ENCODE peak calls at places on chromosomes 12 and 14, in seven cellular contexts. J is gastrocnemius medialis, E is endothelial cell of umbilical vein, U is tibial artery, P is A549, R is uterus, N is hepatocyte. S is an unnamed sample.
A peak's percentile ranks its signal among the peaks of the same experiment; 100 is the strongest.

GRCh38 chr12:27969901-27970390 is 2.6 kb downstream of the PTHLH start:
- DNase-seq in J (no peak), E (peak; percentile 66), U (peak; percentile 76), P (peak; percentile 47), R (peak; percentile 40), N (peak; percentile 76), S (peak; percentile 70)

GRCh38 chr14:106209745-106210144 is 683.4 kb downstream of the TMEM121 start:
- DNase-seq in J (no peak), E (no peak), U (no peak), P (no peak), R (no peak), N (no peak), S (no peak)

GRCh38 chr14:98120831-98121464 is 1151.0 kb downstream of the BCL11B start:
- DNase-seq in J (no peak), E (no peak), U (no peak), P (no peak), R (no peak), N (no peak), S (no peak)

GRCh38 chr12:131219173-131220006 is 265.7 kb downstream of the ADGRD1 start:
- DNase-seq in J (no peak), E (no peak), U (peak; percentile 47), P (no peak), R (no peak), N (no peak), S (no peak)

GRCh38 chr12:23222801-23223200 is 597.8 kb downstream of the ETNK1 start:
- DNase-seq in J (no peak), E (no peak), U (no peak), P (no peak), R (no peak), N (no peak), S (no peak)

GRCh38 chr14:38868415-38869290 is 234.4 kb downstream of the SEC23A start:
- DNase-seq in J (no peak), E (peak; percentile 34), U (no peak), P (no peak), R (no peak), N (peak; percentile 44), S (no peak)

GRCh38 chr12:170361-171225 is 43.4 kb downstream of the SLC6A12 start:
- DNase-seq in J (no peak), E (no peak), U (no peak), P (no peak), R (no peak), N (no peak), S (no peak)

GRCh38 chr14:55446833-55447232 is 6.4 kb upstream of the TBPL2 start:
- DNase-seq in J (no peak), E (peak; percentile 55), U (no peak), P (no peak), R (no peak), N (peak; percentile 44), S (no peak)

GRCh38 chr14:21494902-21495762 is 16.0 kb downstream of the METTL3 start:
- DNase-seq in J (no peak), E (no peak), U (no peak), P (no peak), R (no peak), N (no peak), S (no peak)

GRCh38 chr14:75282166-75282547 is 3.5 kb downstream of the FOS start:
- DNase-seq in J (no peak), E (no peak), U (no peak), P (no peak), R (no peak), N (peak; percentile 58), S (no peak)

GRCh38 chr14:63949696-63950095 is 96.9 kb downstream of the SYNE2 start:
- DNase-seq in J (no peak), E (no peak), U (no peak), P (no peak), R (no peak), N (no peak), S (no peak)

GRCh38 chr14:92625213-92625612 is 111.6 kb downstream of the RIN3 start:
- DNase-seq in J (no peak), E (no peak), U (no peak), P (peak; percentile 64), R (no peak), N (no peak), S (no peak)

GRCh38 chr12:905273-906076 is 44.0 kb downstream of the RAD52 start:
- DNase-seq in J (no peak), E (no peak), U (no peak), P (no peak), R (no peak), N (no peak), S (no peak)

DNA sequence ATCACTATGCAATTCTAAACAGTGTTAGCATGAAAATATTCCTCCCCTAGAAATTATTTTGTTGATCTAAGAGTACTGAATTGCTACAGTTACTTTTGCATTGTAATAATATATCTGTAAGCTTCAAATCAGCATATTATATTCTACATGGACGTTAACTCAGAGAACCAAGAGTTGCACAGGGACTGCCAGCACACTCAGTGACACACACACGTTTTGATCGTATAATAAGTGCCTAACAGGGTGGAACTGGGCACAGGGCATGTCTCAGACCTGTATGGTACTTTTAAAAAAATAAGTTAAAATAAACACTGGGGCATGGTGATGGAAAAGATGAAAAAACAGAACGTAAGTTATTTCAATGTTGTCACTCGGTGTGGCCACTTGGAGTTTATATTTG is 451.6 kb downstream of the RGS6 start:
- DNase-seq in J (no peak), E (no peak), U (no peak), P (no peak), R (no peak), N (no peak), S (no peak)
- H3K4me3 ChIP-seq in J (no peak overlapping the region), E (no peak overlapping the region), U (no peak overlapping the region), P (no peak overlapping the region), R (no peak overlapping the region), N (no peak overlapping the region), S (no peak overlapping the region)

GRCh38 chr14:60650382-60650961 is 1.2 kb upstream of the SIX1 start:
- DNase-seq in J (peak; percentile 65), E (no peak), U (no peak), P (no peak), R (no peak), N (no peak), S (no peak)
- H3K4me1 ChIP-seq in J (peaks cover 25% of the 10 kb centered on the region), E (peaks cover 25% of the 10 kb centered on the region), U (no peaks in the 10 kb centered on the region), P (peaks cover 18% of the 10 kb centered on the region), R (no peaks in the 10 kb centered on the region), N (peaks cover 6% of the 10 kb centered on the region), S (peaks cover 17% of the 10 kb centered on the region)

GRCh38 chr12:107844312-107844921 is 69.9 kb downstream of the ASCL4 start:
- DNase-seq in J (no peak), E (no peak), U (no peak), P (no peak), R (no peak), N (peak; percentile 29), S (no peak)
- H3K4me3 ChIP-seq in J (peak overlapping the region; percentile 10), E (no peak overlapping the region), U (peak overlapping the region; percentile 37), P (no peak overlapping the region), R (no peak overlapping the region), N (peak overlapping the region; percentile 33), S (no peak overlapping the region)

GRCh38 chr12:54360717-54361456 is 3.4 kb downstream of the GPR84 start:
- DNase-seq in J (no peak), E (peak; percentile 81), U (peak; percentile 81), P (peak; percentile 78), R (peak; percentile 83), N (peak; percentile 89), S (peak; percentile 75)

GRCh38 chr12:54359762-54360351 is 4.4 kb downstream of the GPR84 start:
- DNase-seq in J (no peak), E (no peak), U (no peak), P (no peak), R (no peak), N (no peak), S (no peak)

GRCh38 chr12:54357802-54358619 is 6.3 kb downstream of the GPR84 start:
- DNase-seq in J (no peak), E (peak; percentile 47), U (no peak), P (no peak), R (no peak), N (no peak), S (no peak)

GRCh38 chr12:54358620-54358944 is 5.7 kb downstream of the GPR84 start:
- DNase-seq in J (no peak), E (no peak), U (no peak), P (no peak), R (no peak), N (no peak), S (no peak)

GRCh38 chr12:54358945-54359761 is 5.1 kb downstream of the GPR84 start:
- DNase-seq in J (peak; percentile 98), E (peak; percentile 99), U (peak; percentile 98), P (peak; percentile 99), R (peak; percentile 97), N (peak; percentile 98), S (peak; percentile 98)
- H3K4me1 ChIP-seq in J (peaks cover 18% of the 10 kb centered on the region), E (peaks cover 27% of the 10 kb centered on the region), U (no peaks in the 10 kb centered on the region), P (peaks cover 28% of the 10 kb centered on the region), R (no peaks in the 10 kb centered on the region), N (peaks cover 28% of the 10 kb centered on the region), S (peaks cover 31% of the 10 kb centered on the region)

DNA sequence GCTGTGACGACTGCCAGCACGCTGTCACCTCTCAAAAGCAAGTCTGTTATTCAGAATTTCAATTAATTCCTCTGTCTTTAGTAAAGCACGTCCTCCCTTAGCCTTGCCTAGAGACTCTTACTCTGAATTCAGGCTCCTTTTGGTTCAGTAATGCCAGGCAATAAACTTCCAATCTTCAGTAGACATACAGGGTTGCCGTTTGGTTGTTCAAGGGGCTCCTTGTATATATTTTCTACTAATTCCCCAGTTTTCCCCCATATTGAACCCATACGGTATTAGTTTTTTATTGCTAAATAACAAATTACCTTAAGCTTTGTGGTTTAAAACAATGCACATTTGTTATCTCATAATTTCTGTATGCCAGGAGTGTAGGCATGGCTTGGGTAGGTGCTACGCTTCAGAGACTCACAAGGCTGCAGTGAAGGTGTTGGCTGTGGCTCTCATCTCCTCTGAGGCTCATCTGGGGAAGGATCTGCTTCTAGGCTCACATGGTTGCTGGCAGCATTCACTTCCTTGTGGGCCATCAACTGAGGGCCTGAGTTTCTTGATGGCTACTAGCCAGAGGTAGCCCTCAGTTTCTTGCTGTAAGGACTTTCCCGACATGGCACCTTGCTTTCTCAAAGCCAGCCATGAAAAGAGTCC is 7.3 kb upstream of the CLECL1 start:
- DNase-seq in J (no peak), E (no peak), U (no peak), P (no peak), R (no peak), N (no peak), S (no peak)
- H3K4me3 ChIP-seq in J (peak overlapping the region; percentile 38), E (no peak overlapping the region), U (no peak overlapping the region), P (no peak overlapping the region), R (peak overlapping the region; percentile 19), N (no peak overlapping the region), S (no peak overlapping the region)

DNA sequence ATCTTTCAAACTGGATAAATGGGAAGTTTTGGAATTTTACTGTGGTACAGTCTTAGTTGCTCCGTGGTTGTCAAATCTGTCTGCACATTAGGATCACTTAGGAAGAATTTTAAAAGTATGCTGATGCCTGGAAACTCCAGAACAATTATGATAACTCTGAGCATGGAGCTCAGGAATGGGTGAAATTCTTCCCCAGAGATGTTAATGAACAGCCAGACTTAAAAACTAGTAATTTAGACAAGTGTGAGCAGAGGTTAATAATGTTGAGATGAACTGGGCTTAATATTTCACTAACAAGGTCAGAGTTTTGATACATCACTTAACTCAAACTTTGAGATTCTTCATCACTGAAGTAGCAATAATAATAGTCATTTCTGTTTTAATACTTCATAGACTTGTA is 94.5 kb downstream of the NTS start:
- DNase-seq in J (no peak), E (no peak), U (no peak), P (no peak), R (no peak), N (no peak), S (no peak)
- H3K4me1 ChIP-seq in J (no peaks in the 10 kb centered on the region), E (no peaks in the 10 kb centered on the region), U (no peaks in the 10 kb centered on the region), P (no peaks in the 10 kb centered on the region), R (no peaks in the 10 kb centered on the region), N (no peaks in the 10 kb centered on the region), S (peaks cover under 1% of the 10 kb centered on the region)

S was measured in HAP-1.